ENCODE peak calls at places on chromosomes 12 and 14, in eight cellular contexts. Q, K, A, C, N, X, M and S are unnamed samples.

GRCh38 chr12:1878695-1879094 is 39.8 kb downstream of the CACNA2D4 start:
- DNase-seq in Q (no peak), K (no peak), A (peak; percentile 33), C (no peak), N (no peak), X (no peak), M (no peak), S (no peak)

GRCh38 chr12:115752913-115753726 is 524.4 kb downstream of the MED13L start:
- DNase-seq in Q (peak; percentile 86), K (no peak), A (no peak), C (peak; percentile 95), N (no peak), X (no peak), M (peak; percentile 63), S (peak; percentile 26)

GRCh38 chr12:58341791-58342190 is 400.4 kb downstream of the ATP23 start:
- DNase-seq in Q (peak; percentile 73), K (no peak), A (no peak), C (peak; percentile 85), N (no peak), X (no peak), M (peak; percentile 67), S (peak; percentile 75)

GRCh38 chr14:102316048-102316745 is 3.3 kb upstream of the ZNF839 start:
- DNase-seq in Q (peak; percentile 81), K (no peak), A (no peak), C (no peak), N (peak; percentile 63), X (no peak), M (peak; percentile 69), S (peak; percentile 59)

GRCh38 chr14:52801014-52801708 is 9.8 kb upstream of the GNPNAT1 start:
- DNase-seq in Q (peak; percentile 71), K (no peak), A (no peak), C (peak; percentile 82), N (peak; percentile 56), X (no peak), M (no peak), S (peak; percentile 74)

GRCh38 chr14:74613211-74613914 is 1.3 kb upstream of the LTBP2 start:
- DNase-seq in Q (no peak), K (no peak), A (no peak), C (no peak), N (no peak), X (no peak), M (no peak), S (no peak)

GRCh38 chr12:76445469-76445868 is 97.3 kb upstream of the BBS10 start:
- DNase-seq in Q (no peak), K (no peak), A (no peak), C (no peak), N (no peak), X (no peak), M (no peak), S (no peak)

GRCh38 chr14:100825691-100826331 is at the start of gene MEG3:
- DNase-seq in Q (peak; percentile 87), K (peak; percentile 75), A (no peak), C (peak; percentile 88), N (peak; percentile 51), X (no peak), M (peak; percentile 92), S (peak; percentile 55)

GRCh38 chr12:97716356-97716755 is 253.8 kb downstream of the RMST start:
- DNase-seq in Q (peak; percentile 20), K (no peak), A (no peak), C (no peak), N (no peak), X (no peak), M (peak; percentile 17), S (no peak)

GRCh38 chr14:68891851-68892660 is 87.0 kb downstream of the ACTN1 start:
- DNase-seq in Q (peak; percentile 49), K (peak; percentile 60), A (no peak), C (peak; percentile 31), N (no peak), X (peak; percentile 41), M (no peak), S (peak; percentile 41)

GRCh38 chr14:37813746-37814145 is 218.3 kb downstream of the TTC6 start:
- DNase-seq in Q (no peak), K (no peak), A (no peak), C (no peak), N (no peak), X (no peak), M (no peak), S (no peak)

GRCh38 chr12:126668538-126668937 is 1598.4 kb upstream of the TMEM132C start:
- DNase-seq in Q (peak; percentile 95), K (no peak), A (no peak), C (peak; percentile 9), N (no peak), X (no peak), M (no peak), S (peak; percentile 94)

GRCh38 chr12:120347766-120348165 is 20.2 kb upstream of the PLA2G1B start:
- DNase-seq in Q (no peak), K (no peak), A (no peak), C (no peak), N (no peak), X (no peak), M (no peak), S (no peak)

GRCh38 chr12:70664463-70664862 is 27.2 kb upstream of the PTPRB start:
- DNase-seq in Q (peak; percentile 39), K (no peak), A (no peak), C (no peak), N (no peak), X (no peak), M (peak; percentile 29), S (no peak)

GRCh38 chr12:113063396-113064350 is 7.1 kb downstream of the DTX1 start:
- DNase-seq in Q (no peak), K (no peak), A (no peak), C (no peak), N (no peak), X (no peak), M (no peak), S (no peak)

GRCh38 chr12:34291426-34291901 is 269.2 kb downstream of the ALG10 start:
- DNase-seq in Q (no peak), K (peak; percentile 46), A (no peak), C (no peak), N (no peak), X (no peak), M (no peak), S (no peak)

GRCh38 chr12:18737819-18738218 is at the start of the genes CAPZA3 and PLCZ1:
- DNase-seq in Q (no peak), K (no peak), A (no peak), C (no peak), N (no peak), X (no peak), M (no peak), S (no peak)

GRCh38 chr12:3049596-3050314 is 27.4 kb upstream of the TSPAN9 start:
- DNase-seq in Q (no peak), K (no peak), A (no peak), C (no peak), N (no peak), X (no peak), M (peak; percentile 91), S (no peak)
- H3K4me3 ChIP-seq in Q (no peak overlapping the region), K (no peak overlapping the region), A (no peak overlapping the region), C (no peak overlapping the region), N (no peak overlapping the region), X (no peak overlapping the region), M (no peak overlapping the region), S (no peak overlapping the region)

DNA sequence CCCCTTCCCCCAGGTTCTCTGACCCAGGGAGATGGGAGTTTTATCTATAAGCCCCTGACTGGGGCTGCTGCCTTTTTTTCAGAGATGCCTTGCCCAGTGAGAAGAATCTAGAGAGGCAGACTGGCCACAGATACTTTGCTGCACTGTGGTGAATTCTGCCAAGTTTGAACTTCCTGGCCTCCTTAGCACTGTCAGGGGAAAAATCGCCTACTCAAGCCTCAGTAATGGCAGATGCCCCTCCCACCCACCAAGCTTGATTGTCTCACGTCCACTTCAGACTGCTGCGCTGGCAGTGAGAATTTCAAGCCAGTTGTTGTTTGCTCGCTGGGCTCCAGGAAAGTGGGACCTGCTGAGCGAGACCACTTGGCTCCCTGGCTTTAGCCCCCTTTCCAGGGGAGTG is 31.7 kb downstream of the KLRK1 start:
- DNase-seq in Q (no peak), K (no peak), A (no peak), C (no peak), N (no peak), X (no peak), M (no peak), S (no peak)
- H3K4me3 ChIP-seq in Q (no peak overlapping the region), K (no peak overlapping the region), A (no peak overlapping the region), C (no peak overlapping the region), N (no peak overlapping the region), X (no peak overlapping the region), M (no peak overlapping the region), S (no peak overlapping the region)

GRCh38 chr12:8014836-8015235 is 17.7 kb upstream of the FOXJ2 start:
- DNase-seq in Q (no peak), K (no peak), A (no peak), C (no peak), N (no peak), X (no peak), M (no peak), S (no peak)

DNA sequence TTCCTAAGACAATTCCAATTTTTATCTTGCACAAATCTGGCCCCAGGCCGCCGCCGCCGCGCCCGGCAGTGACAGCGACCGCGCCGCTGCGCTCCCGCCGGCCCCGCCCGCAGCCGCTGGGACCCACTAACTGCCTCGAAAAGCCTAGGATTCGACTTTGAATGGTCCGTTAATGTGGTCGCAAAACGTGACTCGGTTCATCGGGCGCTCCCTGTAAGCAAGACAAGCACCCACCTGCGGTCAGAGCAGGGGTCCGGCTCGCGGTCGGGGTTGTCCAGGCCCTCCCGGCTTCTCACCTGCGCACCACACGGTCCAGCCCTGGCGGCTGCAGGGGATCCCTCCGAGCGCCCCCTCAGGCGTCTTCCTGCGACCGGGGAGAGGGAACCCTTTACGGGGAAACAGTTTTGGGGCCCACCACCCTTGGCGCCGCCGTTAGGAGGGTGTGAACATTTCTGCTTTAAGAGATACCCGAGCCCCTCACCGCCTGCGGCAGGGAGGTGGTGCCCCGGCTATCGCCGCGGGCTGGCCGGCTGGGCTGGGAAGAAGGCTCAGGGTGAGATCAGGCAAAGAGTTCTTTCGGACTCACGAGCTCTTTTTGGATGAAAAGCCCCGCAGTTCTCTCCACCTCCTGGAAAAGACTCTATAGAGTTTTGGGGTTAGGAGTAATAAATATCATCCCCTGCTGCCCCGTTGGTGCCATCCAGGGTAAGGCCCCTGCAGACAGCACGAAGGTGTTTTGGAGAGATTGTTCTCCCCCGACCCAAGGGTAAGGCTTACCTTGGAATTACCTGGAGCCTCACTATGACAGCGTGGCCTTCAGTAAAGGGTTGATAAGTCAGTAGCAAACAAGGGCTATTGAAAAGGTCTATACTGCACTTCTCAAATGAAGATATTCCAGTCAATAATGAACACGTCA is 13.6 kb upstream of the FOXJ2 start:
- DNase-seq in Q (no peak), K (no peak), A (peak; percentile 87), C (no peak), N (no peak), X (no peak), M (no peak), S (no peak)
- H3K4me3 ChIP-seq in Q (peak overlapping the region; percentile 34), K (peak overlapping the region; percentile 25), A (peak overlapping the region; percentile 46), C (peak overlapping the region; percentile 72), N (no peak overlapping the region), X (peak overlapping the region; percentile 39), M (no peak overlapping the region), S (peak overlapping the region; percentile 32)

DNA sequence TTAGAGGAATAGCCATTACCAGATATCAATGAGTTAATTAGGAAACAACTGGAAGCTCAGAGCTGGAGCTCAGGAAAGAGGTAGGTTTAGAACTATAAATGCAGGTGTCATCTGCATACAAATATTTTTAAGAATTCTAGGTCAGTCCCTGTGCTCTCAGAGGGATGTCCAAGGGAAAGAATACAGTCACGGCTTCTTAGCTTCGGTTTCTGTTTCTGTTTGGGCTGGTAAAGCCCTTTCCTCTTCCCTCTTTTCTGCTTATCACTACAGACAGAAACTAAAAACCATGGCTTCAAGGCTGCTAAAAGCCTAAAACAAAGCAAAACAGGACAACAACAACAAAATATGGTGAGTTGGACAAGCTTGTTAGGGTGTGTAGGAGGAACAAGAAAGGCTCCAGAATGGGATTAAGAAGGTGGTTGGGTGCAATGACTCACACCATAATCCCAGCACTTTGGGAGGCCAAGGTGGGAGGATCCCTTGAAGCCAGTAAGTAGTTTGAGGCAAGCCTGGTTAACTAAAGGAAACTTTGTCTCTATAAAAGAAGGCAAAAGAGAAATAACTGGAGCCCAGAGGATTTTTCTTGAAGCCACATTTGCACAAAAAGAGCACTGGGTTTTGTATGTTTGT is 113.0 kb downstream of the SEC23A start:
- DNase-seq in Q (no peak), K (no peak), A (no peak), C (no peak), N (no peak), X (no peak), M (no peak), S (no peak)
- H3K4me3 ChIP-seq in Q (no peak overlapping the region), K (no peak overlapping the region), A (no peak overlapping the region), C (no peak overlapping the region), N (no peak overlapping the region), X (peak overlapping the region; percentile 1), M (no peak overlapping the region), S (no peak overlapping the region)